ENCODE peak calls at places on chromosomes 6 and 20, in seven cellular contexts. F is RWPE1, H is HCT116, K is H9, A is SK-N-SH, L is mucosa of descending colon, U is A549. Q is an unnamed sample.

GRCh38 chr6:20610636-20611200 is 76.5 kb downstream of the CDKAL1 start:
- DNase-seq in A (no peak), H (no peak), F (no peak), U (no peak), K (no peak), L (no peak), Q (no peak)

GRCh38 chr6:20126102-20126752 is 86.0 kb downstream of the MBOAT1 start:
- DNase-seq in K (no peak), A (no peak), U (no peak), L (no peak), F (no peak), H (no peak), Q (no peak)

GRCh38 chr6:144559865-144560603 is 274.9 kb downstream of the UTRN start:
- DNase-seq in U (peak), A (peak), F (no peak), L (no peak), H (no peak), K (no peak), Q (no peak)

GRCh38 chr6:122817362-122817761 is 28.3 kb downstream of the SMPDL3A start:
- DNase-seq in H (no peak), U (no peak), K (no peak), L (no peak), F (no peak), A (no peak), Q (no peak)

GRCh38 chr6:81751388-81752083 is 945 bp downstream of the TENT5A start:
- DNase-seq in L (peak), U (peak), F (no peak), A (no peak), H (peak), K (peak), Q (peak)

GRCh38 chr6:1591243-1591642 is 18.5 kb upstream of the FOXC1 start:
- DNase-seq in U (no peak), K (no peak), A (no peak), F (no peak), H (no peak), L (no peak), Q (no peak)

GRCh38 chr6:151289399-151290007 is 49.7 kb downstream of the AKAP12 start:
- DNase-seq in A (no peak), F (no peak), L (no peak), U (no peak), K (no peak), H (no peak), Q (no peak)

GRCh38 chr20:59693587-59693986 is 89.2 kb downstream of the PHACTR3 start:
- DNase-seq in K (no peak), L (no peak), H (no peak), A (no peak), U (no peak), F (no peak), Q (no peak)

GRCh38 chr6:47376930-47377329 is 67.2 kb upstream of the TNFRSF21 start:
- DNase-seq in U (no peak), K (no peak), H (no peak), L (no peak), A (no peak), F (no peak), Q (no peak)

GRCh38 chr6:15073344-15073789 is 172.5 kb upstream of the JARID2 start:
- DNase-seq in L (no peak), A (no peak), H (no peak), F (peak), U (no peak), K (no peak), Q (no peak)

GRCh38 chr6:76682842-76683241 is 610.4 kb upstream of the IMPG1 start:
- DNase-seq in A (no peak), K (no peak), U (peak), H (peak), L (no peak), F (peak), Q (no peak)

GRCh38 chr6:107539409-107539808 is 49.5 kb downstream of the SOBP start:
- DNase-seq in F (no peak), U (peak), A (peak), L (no peak), K (no peak), H (no peak), Q (no peak)

GRCh38 chr6:7150381-7151064 is 42.8 kb downstream of the RREB1 start:
- DNase-seq in U (no peak), F (no peak), H (no peak), A (no peak), K (peak), L (no peak), Q (peak)

GRCh38 chr6:15855311-15855710 is 192.5 kb upstream of the DTNBP1 start:
- DNase-seq in K (peak), H (no peak), F (no peak), A (no peak), L (no peak), U (no peak), Q (no peak)

GRCh38 chr6:85096976-85097375 is 332.6 kb upstream of the TBX18 start:
- DNase-seq in A (no peak), H (no peak), K (no peak), L (no peak), U (no peak), F (no peak), Q (no peak)

GRCh38 chr20:3430376-3431069 is 23.1 kb upstream of the DNAAF9 start:
- DNase-seq in U (no peak), H (no peak), K (no peak), F (no peak), A (no peak), L (no peak), Q (no peak)

GRCh38 chr20:35174458-35175216 is 2.8 kb downstream of the PROCR start:
- DNase-seq in L (peak), H (no peak), K (peak), A (peak), F (peak), U (peak), Q (peak)

GRCh38 chr6:14862845-14863244 is 383.0 kb upstream of the JARID2 start:
- DNase-seq in A (no peak), K (no peak), H (no peak), F (no peak), U (no peak), L (no peak), Q (no peak)

DNA sequence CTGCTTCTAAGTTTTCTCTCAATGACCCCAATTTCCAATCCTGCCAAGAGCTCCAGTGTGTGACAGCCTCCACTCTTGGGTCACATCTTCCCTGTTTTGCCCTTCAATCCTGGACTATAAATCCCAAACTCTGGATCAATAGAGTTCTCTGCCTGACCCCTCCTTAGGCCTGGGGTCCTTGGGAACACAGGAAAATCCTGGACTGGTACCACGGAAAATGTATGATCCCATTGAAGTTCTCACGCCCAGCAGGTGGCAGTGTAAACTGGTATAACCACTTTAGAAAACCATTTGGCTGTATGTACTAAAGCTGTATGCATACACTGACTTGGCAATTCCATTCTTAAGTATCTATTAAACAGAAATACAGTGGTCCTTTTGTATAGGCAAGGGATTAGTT is 98.0 kb downstream of the SNAP25 start:
- DNase-seq in U (peak), F (no peak), L (no peak), H (peak), K (no peak), A (no peak), Q (no peak)
- TF ChIP-seq CTCF in U (peak), F (no peak), L (no peak), H (no peak), K (no peak), A (peak), Q (peak)

GRCh38 chr6:128663238-128663637 is 142.8 kb upstream of the PTPRK start:
- DNase-seq in H (no peak), U (no peak), F (no peak), K (no peak), L (no peak), A (no peak), Q (no peak)

GRCh38 chr6:128667339-128667858 is 147.0 kb upstream of the PTPRK start:
- DNase-seq in F (no peak), A (no peak), U (no peak), L (no peak), H (no peak), K (no peak), Q (no peak)

GRCh38 chr6:128672023-128672422 is 151.6 kb upstream of the PTPRK start:
- DNase-seq in A (peak), L (no peak), U (no peak), K (no peak), H (no peak), F (no peak), Q (no peak)

DNA sequence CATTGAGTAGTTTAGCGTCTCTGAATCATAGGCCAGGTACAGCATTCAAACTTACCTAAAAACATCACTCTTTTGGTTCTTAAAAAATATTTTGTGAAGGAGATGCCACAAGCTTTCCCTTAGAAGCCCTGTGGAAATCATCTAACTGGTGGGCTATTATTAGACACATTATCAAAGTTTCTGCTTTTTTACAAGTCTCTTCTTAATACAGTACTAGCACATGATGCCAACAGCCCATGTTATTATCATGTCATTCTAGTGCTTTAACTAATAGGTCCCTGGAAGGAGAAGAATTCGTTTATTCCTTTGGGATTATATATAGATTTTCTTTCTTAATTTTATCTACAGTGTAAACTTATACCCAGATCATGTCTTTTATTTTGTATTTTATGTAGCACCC is 146.0 kb upstream of the PTPRK start:
- DNase-seq in F (no peak), L (no peak), U (no peak), A (no peak), H (no peak), K (no peak), Q (no peak)
- TF ChIP-seq CTCF in F (no peak), L (no peak), U (no peak), A (no peak), H (no peak), K (no peak), Q (no peak)

GRCh38 chr6:33609019-33609418 is 12.1 kb upstream of the ITPR3 start:
- DNase-seq in A (no peak), H (no peak), F (no peak), U (no peak), L (no peak), K (no peak), Q (no peak)

GRCh38 chr6:33607126-33607783 is 13.9 kb upstream of the ITPR3 start:
- DNase-seq in F (no peak), A (peak), L (peak), U (no peak), K (no peak), H (no peak), Q (no peak)

GRCh38 chr6:33606642-33607041 is 14.5 kb upstream of the ITPR3 start:
- DNase-seq in K (no peak), L (no peak), A (no peak), U (no peak), F (no peak), H (no peak), Q (no peak)

GRCh38 chr6:33609444-33610034 is 11.6 kb upstream of the ITPR3 start:
- DNase-seq in U (no peak), A (no peak), L (peak), H (no peak), K (no peak), F (no peak), Q (no peak)

DNA sequence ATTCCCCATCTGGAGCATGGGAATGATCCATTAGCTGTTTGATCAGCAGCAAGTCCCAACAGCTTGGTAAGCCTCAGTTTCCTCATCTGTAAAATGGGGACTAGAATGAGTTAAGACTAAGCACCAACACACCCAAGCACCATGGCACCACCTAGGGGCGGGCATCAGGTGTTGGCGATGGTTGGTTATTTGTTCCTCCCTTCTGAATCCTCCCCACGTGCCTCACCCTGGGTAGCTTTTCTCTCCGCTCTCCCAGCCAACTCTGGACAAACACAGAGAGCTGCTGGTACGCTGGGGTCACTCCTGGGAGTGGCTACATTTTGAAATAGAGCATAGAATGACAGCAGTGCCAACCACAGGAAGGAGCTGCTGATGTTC is 13.3 kb upstream of the ITPR3 start:
- DNase-seq in L (peak), K (no peak), H (peak), A (peak), F (no peak), U (peak), Q (no peak)
- TF ChIP-seq CTCF in L (no peak), K (peak), H (peak), A (no peak), F (no peak), U (peak), Q (no peak)

GRCh38 chr6:142947702-142948480 is 2.9 kb upstream of the HIVEP2 start:
- DNase-seq in U (no peak), K (no peak), L (no peak), H (no peak), A (no peak), F (no peak), Q (no peak)
- TF ChIP-seq CTCF in U (no peak), K (no peak), L (no peak), H (no peak), A (no peak), F (no peak), Q (no peak)

GRCh38 chr6:153963352-153963751 is 75.7 kb upstream of the OPRM1 start:
- DNase-seq in A (no peak), H (no peak), U (no peak), L (no peak), F (no peak), K (no peak), Q (no peak)
- TF ChIP-seq CTCF in A (no peak), H (peak), U (no peak), L (no peak), F (no peak), K (peak), Q (no peak)

GRCh38 chr6:149942461-149942829 is 631 bp downstream of the ULBP2 start:
- DNase-seq in K (no peak), U (no peak), H (no peak), A (no peak), F (no peak), L (no peak), Q (peak)
- TF ChIP-seq CTCF in K (no peak), U (no peak), H (no peak), A (no peak), F (no peak), L (no peak), Q (no peak)

GRCh38 chr6:24600903-24601302 is 45.1 kb downstream of the KIAA0319 start:
- DNase-seq in F (no peak), A (no peak), U (peak), H (no peak), L (no peak), K (peak), Q (no peak)
- TF ChIP-seq CTCF in F (no peak), A (peak), U (peak), H (peak), L (no peak), K (peak), Q (peak)

DNA sequence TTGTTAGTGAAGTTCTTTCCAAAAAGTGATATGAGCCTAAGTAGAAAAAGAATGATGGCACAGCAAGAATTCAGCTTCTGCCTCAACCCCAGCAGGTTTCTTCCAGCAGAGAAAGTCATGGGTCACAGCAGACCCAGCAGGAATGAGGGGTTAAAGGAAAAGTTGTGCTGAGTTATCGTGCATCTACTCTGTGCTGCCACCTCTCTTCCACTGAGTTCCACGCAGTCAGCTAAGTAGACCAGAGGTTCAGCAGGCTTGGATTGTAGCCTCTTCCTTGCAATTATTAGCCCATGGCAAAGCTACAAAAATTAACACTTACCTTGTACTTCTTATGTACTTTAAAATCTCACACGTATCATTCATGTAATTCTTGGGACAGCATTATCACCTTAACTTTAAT is 510.8 kb downstream of the PTPRT start:
- DNase-seq in A (peak), F (no peak), K (peak), L (no peak), H (no peak), U (peak), Q (no peak)
- TF ChIP-seq CTCF in A (no peak), F (peak), K (peak), L (no peak), H (no peak), U (no peak), Q (no peak)